ENCODE peak calls at places on chromosomes 12 and 14, in six cellular contexts. One of them, this sample, is unnamed.

GRCh38 chr14:68088463-68088862 is 268.9 kb downstream of the RAD51B start:
- DNase-seq in adrenal gland: no peak
- DNase-seq in HFF-Myc: no peak
- DNase-seq in mammary epithelial cell: no peak
- DNase-seq in GM10248: no peak
- DNase-seq in brain microvascular endothelial cell: no peak
- DNase-seq in this sample: peak

GRCh38 chr14:68959035-68959434 is 20.1 kb downstream of the ACTN1 start:
- DNase-seq in adrenal gland: no peak
- DNase-seq in HFF-Myc: no peak
- DNase-seq in mammary epithelial cell: no peak
- DNase-seq in GM10248: no peak
- DNase-seq in brain microvascular endothelial cell: no peak
- DNase-seq in this sample: no peak

GRCh38 chr14:59097681-59098080 is 90.8 kb upstream of the DAAM1 start:
- DNase-seq in adrenal gland: no peak
- DNase-seq in HFF-Myc: no peak
- DNase-seq in mammary epithelial cell: no peak
- DNase-seq in GM10248: no peak
- DNase-seq in brain microvascular endothelial cell: peak
- DNase-seq in this sample: no peak

GRCh38 chr12:71602745-71603577 is 60.7 kb downstream of the ZFC3H1 start:
- DNase-seq in adrenal gland: no peak
- DNase-seq in HFF-Myc: no peak
- DNase-seq in mammary epithelial cell: no peak
- DNase-seq in GM10248: no peak
- DNase-seq in brain microvascular endothelial cell: no peak
- DNase-seq in this sample: no peak

GRCh38 chr14:90456551-90456950 is 59.7 kb downstream of the CALM1 start:
- DNase-seq in adrenal gland: no peak
- DNase-seq in HFF-Myc: no peak
- DNase-seq in mammary epithelial cell: no peak
- DNase-seq in GM10248: no peak
- DNase-seq in brain microvascular endothelial cell: no peak
- DNase-seq in this sample: no peak

GRCh38 chr14:106039400-106039799 is 513.0 kb downstream of the TMEM121 start:
- DNase-seq in adrenal gland: no peak
- DNase-seq in HFF-Myc: no peak
- DNase-seq in mammary epithelial cell: no peak
- DNase-seq in GM10248: peak
- DNase-seq in brain microvascular endothelial cell: no peak
- DNase-seq in this sample: peak

GRCh38 chr12:107515446-107515958 is 170.1 kb upstream of the PWP1 start:
- DNase-seq in adrenal gland: peak
- DNase-seq in HFF-Myc: peak
- DNase-seq in mammary epithelial cell: peak
- DNase-seq in GM10248: no peak
- DNase-seq in brain microvascular endothelial cell: peak
- DNase-seq in this sample: peak

GRCh38 chr14:56117765-56118610 is at the start of gene PELI2:
- DNase-seq in adrenal gland: peak
- DNase-seq in HFF-Myc: no peak
- DNase-seq in mammary epithelial cell: no peak
- DNase-seq in GM10248: peak
- DNase-seq in brain microvascular endothelial cell: peak
- DNase-seq in this sample: peak

GRCh38 chr14:38404100-38404541 is 148.2 kb upstream of the CLEC14A start:
- DNase-seq in adrenal gland: no peak
- DNase-seq in HFF-Myc: no peak
- DNase-seq in mammary epithelial cell: no peak
- DNase-seq in GM10248: no peak
- DNase-seq in brain microvascular endothelial cell: no peak
- DNase-seq in this sample: no peak

GRCh38 chr12:121578230-121579189 is 2.3 kb downstream of the KDM2B start:
- DNase-seq in adrenal gland: peak
- DNase-seq in HFF-Myc: no peak
- DNase-seq in mammary epithelial cell: no peak
- DNase-seq in GM10248: peak
- DNase-seq in brain microvascular endothelial cell: no peak
- DNase-seq in this sample: peak

GRCh38 chr14:61564623-61565091 is 130.7 kb upstream of the HIF1A start:
- DNase-seq in adrenal gland: no peak
- DNase-seq in HFF-Myc: peak
- DNase-seq in mammary epithelial cell: peak
- DNase-seq in GM10248: no peak
- DNase-seq in brain microvascular endothelial cell: peak
- DNase-seq in this sample: no peak

GRCh38 chr14:69014829-69015259 is 35.7 kb upstream of the ACTN1 start:
- DNase-seq in adrenal gland: no peak
- DNase-seq in HFF-Myc: no peak
- DNase-seq in mammary epithelial cell: peak
- DNase-seq in GM10248: no peak
- DNase-seq in brain microvascular endothelial cell: peak
- DNase-seq in this sample: no peak

GRCh38 chr12:106974525-106974924 is 12.4 kb downstream of the MTERF2 start:
- DNase-seq in adrenal gland: no peak
- DNase-seq in HFF-Myc: no peak
- DNase-seq in mammary epithelial cell: no peak
- DNase-seq in GM10248: peak
- DNase-seq in brain microvascular endothelial cell: no peak
- DNase-seq in this sample: no peak

GRCh38 chr12:47025798-47026197 is 53.6 kb upstream of the PCED1B start:
- DNase-seq in adrenal gland: no peak
- DNase-seq in HFF-Myc: no peak
- DNase-seq in mammary epithelial cell: no peak
- DNase-seq in GM10248: no peak
- DNase-seq in brain microvascular endothelial cell: no peak
- DNase-seq in this sample: no peak

GRCh38 chr14:39376671-39377403 is 55.4 kb downstream of the FBXO33 start:
- DNase-seq in adrenal gland: no peak
- DNase-seq in HFF-Myc: no peak
- DNase-seq in mammary epithelial cell: no peak
- DNase-seq in GM10248: no peak
- DNase-seq in brain microvascular endothelial cell: no peak
- DNase-seq in this sample: no peak

GRCh38 chr12:85679296-85679695 is 156.9 kb downstream of the RASSF9 start:
- DNase-seq in adrenal gland: no peak
- DNase-seq in HFF-Myc: no peak
- DNase-seq in mammary epithelial cell: no peak
- DNase-seq in GM10248: no peak
- DNase-seq in brain microvascular endothelial cell: no peak
- DNase-seq in this sample: no peak

GRCh38 chr12:57621497-57622292 is 10.5 kb downstream of the ARHGEF25 start:
- DNase-seq in adrenal gland: peak
- DNase-seq in HFF-Myc: no peak
- DNase-seq in mammary epithelial cell: no peak
- DNase-seq in GM10248: peak
- DNase-seq in brain microvascular endothelial cell: no peak
- DNase-seq in this sample: peak

GRCh38 chr12:114448618-114448933 is 42.6 kb upstream of the TBX5 start:
- DNase-seq in adrenal gland: no peak
- DNase-seq in HFF-Myc: no peak
- DNase-seq in mammary epithelial cell: no peak
- DNase-seq in GM10248: no peak
- DNase-seq in brain microvascular endothelial cell: no peak
- DNase-seq in this sample: no peak

GRCh38 chr14:20631023-20631820 is 10.3 kb downstream of the OR6S1 start:
- DNase-seq in adrenal gland: no peak
- DNase-seq in HFF-Myc: no peak
- DNase-seq in mammary epithelial cell: peak
- DNase-seq in GM10248: no peak
- DNase-seq in brain microvascular endothelial cell: peak
- DNase-seq in this sample: peak

GRCh38 chr12:10716704-10717315 is 6.3 kb downstream of the YBX3 start:
- DNase-seq in adrenal gland: peak
- DNase-seq in HFF-Myc: peak
- DNase-seq in mammary epithelial cell: peak
- DNase-seq in GM10248: no peak
- DNase-seq in brain microvascular endothelial cell: peak
- DNase-seq in this sample: no peak

GRCh38 chr14:52694761-52695480 is 437 bp downstream of the ERO1A start:
- DNase-seq in adrenal gland: peak
- DNase-seq in HFF-Myc: no peak
- DNase-seq in mammary epithelial cell: peak
- DNase-seq in GM10248: peak
- DNase-seq in brain microvascular endothelial cell: peak
- DNase-seq in this sample: peak

GRCh38 chr14:20302042-20302761 is 3.5 kb downstream of the TTC5 start:
- DNase-seq in adrenal gland: no peak
- DNase-seq in HFF-Myc: no peak
- DNase-seq in mammary epithelial cell: no peak
- DNase-seq in GM10248: no peak
- DNase-seq in brain microvascular endothelial cell: peak
- DNase-seq in this sample: no peak

GRCh38 chr12:24931666-24932405 is 17.1 kb downstream of the BCAT1 start:
- DNase-seq in adrenal gland: no peak
- DNase-seq in HFF-Myc: no peak
- DNase-seq in mammary epithelial cell: no peak
- DNase-seq in GM10248: peak
- DNase-seq in brain microvascular endothelial cell: no peak
- DNase-seq in this sample: no peak

GRCh38 chr12:124828264-124829007 is 35.2 kb downstream of the SCARB1 start:
- DNase-seq in adrenal gland: peak
- DNase-seq in HFF-Myc: no peak
- DNase-seq in mammary epithelial cell: peak
- DNase-seq in GM10248: no peak
- DNase-seq in brain microvascular endothelial cell: peak
- DNase-seq in this sample: no peak

GRCh38 chr14:100810861-100811461 is 15.0 kb upstream of the MEG3 start:
- DNase-seq in adrenal gland: no peak
- DNase-seq in HFF-Myc: no peak
- DNase-seq in mammary epithelial cell: no peak
- DNase-seq in GM10248: no peak
- DNase-seq in brain microvascular endothelial cell: no peak
- DNase-seq in this sample: no peak

GRCh38 chr12:81797100-81797499 is 38.0 kb upstream of the PPFIA2 start:
- DNase-seq in adrenal gland: no peak
- DNase-seq in HFF-Myc: no peak
- DNase-seq in mammary epithelial cell: peak
- DNase-seq in GM10248: no peak
- DNase-seq in brain microvascular endothelial cell: no peak
- DNase-seq in this sample: no peak

GRCh38 chr12:52207895-52208294 is 16.1 kb upstream of the KRT80 start:
- DNase-seq in adrenal gland: peak
- DNase-seq in HFF-Myc: no peak
- DNase-seq in mammary epithelial cell: peak
- DNase-seq in GM10248: no peak
- DNase-seq in brain microvascular endothelial cell: no peak
- DNase-seq in this sample: no peak

GRCh38 chr12:57461326-57461903 is 1.8 kb downstream of the GLI1 start:
- DNase-seq in adrenal gland: peak
- DNase-seq in HFF-Myc: no peak
- DNase-seq in mammary epithelial cell: peak
- DNase-seq in GM10248: peak
- DNase-seq in brain microvascular endothelial cell: no peak
- DNase-seq in this sample: peak

GRCh38 chr12:108348842-108349241 is 9.7 kb upstream of the CMKLR1 start:
- DNase-seq in adrenal gland: no peak
- DNase-seq in HFF-Myc: no peak
- DNase-seq in mammary epithelial cell: no peak
- DNase-seq in GM10248: no peak
- DNase-seq in brain microvascular endothelial cell: no peak
- DNase-seq in this sample: no peak

GRCh38 chr12:120654656-120655055 is 14.2 kb downstream of the CABP1 start:
- DNase-seq in adrenal gland: no peak
- DNase-seq in HFF-Myc: no peak
- DNase-seq in mammary epithelial cell: no peak
- DNase-seq in GM10248: no peak
- DNase-seq in brain microvascular endothelial cell: no peak
- DNase-seq in this sample: no peak

GRCh38 chr14:80645667-80646413 is 295.7 kb downstream of the CEP128 start:
- DNase-seq in adrenal gland: no peak
- DNase-seq in HFF-Myc: no peak
- DNase-seq in mammary epithelial cell: peak
- DNase-seq in GM10248: no peak
- DNase-seq in brain microvascular endothelial cell: no peak
- DNase-seq in this sample: no peak

GRCh38 chr12:128381537-128381936 is 114.6 kb downstream of the TMEM132C start:
- DNase-seq in adrenal gland: no peak
- DNase-seq in HFF-Myc: no peak
- DNase-seq in mammary epithelial cell: no peak
- DNase-seq in GM10248: no peak
- DNase-seq in brain microvascular endothelial cell: no peak
- DNase-seq in this sample: no peak

GRCh38 chr12:58915634-58916033 is 4.7 kb downstream of the LRIG3 start:
- DNase-seq in adrenal gland: no peak
- DNase-seq in HFF-Myc: peak
- DNase-seq in mammary epithelial cell: peak
- DNase-seq in GM10248: no peak
- DNase-seq in brain microvascular endothelial cell: peak
- DNase-seq in this sample: no peak

GRCh38 chr14:21902561-21903199 is 229.1 kb upstream of the OR4E1 start:
- DNase-seq in adrenal gland: no peak
- DNase-seq in HFF-Myc: no peak
- DNase-seq in mammary epithelial cell: peak
- DNase-seq in GM10248: no peak
- DNase-seq in brain microvascular endothelial cell: no peak
- DNase-seq in this sample: peak

GRCh38 chr12:2353691-2354090 is 300.9 kb downstream of the CACNA1C start:
- DNase-seq in adrenal gland: no peak
- DNase-seq in HFF-Myc: no peak
- DNase-seq in mammary epithelial cell: no peak
- DNase-seq in GM10248: no peak
- DNase-seq in brain microvascular endothelial cell: no peak
- DNase-seq in this sample: no peak

GRCh38 chr12:67916266-67916970 is 72.8 kb upstream of the IFNG-AS1 start:
- DNase-seq in adrenal gland: no peak
- DNase-seq in HFF-Myc: no peak
- DNase-seq in mammary epithelial cell: no peak
- DNase-seq in GM10248: no peak
- DNase-seq in brain microvascular endothelial cell: no peak
- DNase-seq in this sample: no peak
- TF ChIP-seq CTCF in adrenal gland: no peak
- TF ChIP-seq CTCF in HFF-Myc: no peak
- TF ChIP-seq CTCF in mammary epithelial cell: no peak
- TF ChIP-seq CTCF in GM10248: no peak
- TF ChIP-seq CTCF in brain microvascular endothelial cell: no peak
- TF ChIP-seq CTCF in this sample: no peak

GRCh38 chr14:63134801-63135200 is 69.4 kb upstream of the RHOJ start:
- DNase-seq in adrenal gland: no peak
- DNase-seq in HFF-Myc: no peak
- DNase-seq in mammary epithelial cell: no peak
- DNase-seq in GM10248: no peak
- DNase-seq in brain microvascular endothelial cell: peak
- DNase-seq in this sample: no peak
- TF ChIP-seq CTCF in adrenal gland: no peak
- TF ChIP-seq CTCF in HFF-Myc: no peak
- TF ChIP-seq CTCF in mammary epithelial cell: peak
- TF ChIP-seq CTCF in GM10248: no peak
- TF ChIP-seq CTCF in brain microvascular endothelial cell: peak
- TF ChIP-seq CTCF in this sample: no peak

GRCh38 chr12:111692575-111693210 is 6.8 kb downstream of the ACAD10 start:
- DNase-seq in adrenal gland: no peak
- DNase-seq in HFF-Myc: no peak
- DNase-seq in mammary epithelial cell: no peak
- DNase-seq in GM10248: no peak
- DNase-seq in brain microvascular endothelial cell: peak
- DNase-seq in this sample: peak
- TF ChIP-seq CTCF in adrenal gland: no peak
- TF ChIP-seq CTCF in HFF-Myc: peak
- TF ChIP-seq CTCF in mammary epithelial cell: no peak
- TF ChIP-seq CTCF in GM10248: peak
- TF ChIP-seq CTCF in brain microvascular endothelial cell: peak
- TF ChIP-seq CTCF in this sample: no peak

GRCh38 chr12:111766608-111767361 is at the start of gene ALDH2:
- DNase-seq in adrenal gland: peak
- DNase-seq in HFF-Myc: no peak
- DNase-seq in mammary epithelial cell: no peak
- DNase-seq in GM10248: no peak
- DNase-seq in brain microvascular endothelial cell: no peak
- DNase-seq in this sample: peak
- TF ChIP-seq CTCF in adrenal gland: no peak
- TF ChIP-seq CTCF in HFF-Myc: no peak
- TF ChIP-seq CTCF in mammary epithelial cell: no peak
- TF ChIP-seq CTCF in GM10248: no peak
- TF ChIP-seq CTCF in brain microvascular endothelial cell: no peak
- TF ChIP-seq CTCF in this sample: no peak